ENCODE peak calls at places on chromosomes 4 and X, in nine cellular contexts. One of them, this sample, is unnamed.

GRCh38 chr4:18294846-18295245 is 273.3 kb upstream of the LCORL start:
- ATAC-seq in K562: no peak
- ATAC-seq in Right ventricle myocardium inferior: no peak
- ATAC-seq in activated T-cell treated with anti-CD3 and anti-CD28 coated beads, Interleukin-2, amount 50 U/mL, for 72 hours: no peak
- ATAC-seq in activated CD4-positive, alpha-beta T cell treated with anti-CD3 and anti-CD28 coated beads for 36 hours: no peak
- ATAC-seq in gastroesophageal sphincter: no peak
- ATAC-seq in right lobe of liver: no peak
- ATAC-seq in Right ventricle myocardium superior: no peak
- ATAC-seq in left cardiac atrium: no peak
- ATAC-seq in this sample: no peak

GRCh38 chrX:88586317-88586716 is 160.7 kb upstream of the CPXCR1 start:
- ATAC-seq in K562: no peak
- ATAC-seq in Right ventricle myocardium inferior: no peak
- ATAC-seq in activated T-cell treated with anti-CD3 and anti-CD28 coated beads, Interleukin-2, amount 50 U/mL, for 72 hours: no peak
- ATAC-seq in activated CD4-positive, alpha-beta T cell treated with anti-CD3 and anti-CD28 coated beads for 36 hours: no peak
- ATAC-seq in gastroesophageal sphincter: no peak
- ATAC-seq in right lobe of liver: no peak
- ATAC-seq in Right ventricle myocardium superior: no peak
- ATAC-seq in left cardiac atrium: no peak
- ATAC-seq in this sample: no peak

GRCh38 chrX:40177942-40178715 is 80.4 kb upstream of the BCOR start:
- ATAC-seq in K562: no peak
- ATAC-seq in Right ventricle myocardium inferior: no peak
- ATAC-seq in activated T-cell treated with anti-CD3 and anti-CD28 coated beads, Interleukin-2, amount 50 U/mL, for 72 hours: no peak
- ATAC-seq in activated CD4-positive, alpha-beta T cell treated with anti-CD3 and anti-CD28 coated beads for 36 hours: no peak
- ATAC-seq in gastroesophageal sphincter: no peak
- ATAC-seq in right lobe of liver: no peak
- ATAC-seq in Right ventricle myocardium superior: no peak
- ATAC-seq in left cardiac atrium: no peak
- ATAC-seq in this sample: no peak

GRCh38 chrX:78958419-78959116 is 13.4 kb downstream of the P2RY10 start:
- ATAC-seq in K562: no peak
- ATAC-seq in Right ventricle myocardium inferior: no peak
- ATAC-seq in activated T-cell treated with anti-CD3 and anti-CD28 coated beads, Interleukin-2, amount 50 U/mL, for 72 hours: no peak
- ATAC-seq in activated CD4-positive, alpha-beta T cell treated with anti-CD3 and anti-CD28 coated beads for 36 hours: no peak
- ATAC-seq in gastroesophageal sphincter: no peak
- ATAC-seq in right lobe of liver: no peak
- ATAC-seq in Right ventricle myocardium superior: no peak
- ATAC-seq in left cardiac atrium: no peak
- ATAC-seq in this sample: peak; percentile 21

GRCh38 chr4:124230268-124230667 is 482.3 kb downstream of the ANKRD50 start:
- ATAC-seq in K562: no peak
- ATAC-seq in Right ventricle myocardium inferior: no peak
- ATAC-seq in activated T-cell treated with anti-CD3 and anti-CD28 coated beads, Interleukin-2, amount 50 U/mL, for 72 hours: no peak
- ATAC-seq in activated CD4-positive, alpha-beta T cell treated with anti-CD3 and anti-CD28 coated beads for 36 hours: no peak
- ATAC-seq in gastroesophageal sphincter: no peak
- ATAC-seq in right lobe of liver: no peak
- ATAC-seq in Right ventricle myocardium superior: no peak
- ATAC-seq in left cardiac atrium: no peak
- ATAC-seq in this sample: no peak

GRCh38 chr4:71187399-71188196 is 151.2 kb upstream of the SLC4A4 start:
- ATAC-seq in K562: no peak
- ATAC-seq in Right ventricle myocardium inferior: peak; percentile 21
- ATAC-seq in activated T-cell treated with anti-CD3 and anti-CD28 coated beads, Interleukin-2, amount 50 U/mL, for 72 hours: peak; percentile 18
- ATAC-seq in activated CD4-positive, alpha-beta T cell treated with anti-CD3 and anti-CD28 coated beads for 36 hours: no peak
- ATAC-seq in gastroesophageal sphincter: peak; percentile 32
- ATAC-seq in right lobe of liver: peak; percentile 65
- ATAC-seq in Right ventricle myocardium superior: peak; percentile 42
- ATAC-seq in left cardiac atrium: peak; percentile 27
- ATAC-seq in this sample: peak; percentile 50

GRCh38 chr4:63325140-63325539 is 1084.1 kb downstream of the TECRL start:
- ATAC-seq in K562: no peak
- ATAC-seq in Right ventricle myocardium inferior: no peak
- ATAC-seq in activated T-cell treated with anti-CD3 and anti-CD28 coated beads, Interleukin-2, amount 50 U/mL, for 72 hours: no peak
- ATAC-seq in activated CD4-positive, alpha-beta T cell treated with anti-CD3 and anti-CD28 coated beads for 36 hours: no peak
- ATAC-seq in gastroesophageal sphincter: no peak
- ATAC-seq in right lobe of liver: peak; percentile 73
- ATAC-seq in Right ventricle myocardium superior: no peak
- ATAC-seq in left cardiac atrium: no peak
- ATAC-seq in this sample: no peak

GRCh38 chrX:120350458-120351138 is 11.3 kb upstream of the ATP1B4 start:
- ATAC-seq in K562: no peak
- ATAC-seq in Right ventricle myocardium inferior: no peak
- ATAC-seq in activated T-cell treated with anti-CD3 and anti-CD28 coated beads, Interleukin-2, amount 50 U/mL, for 72 hours: no peak
- ATAC-seq in activated CD4-positive, alpha-beta T cell treated with anti-CD3 and anti-CD28 coated beads for 36 hours: no peak
- ATAC-seq in gastroesophageal sphincter: no peak
- ATAC-seq in right lobe of liver: no peak
- ATAC-seq in Right ventricle myocardium superior: no peak
- ATAC-seq in left cardiac atrium: no peak
- ATAC-seq in this sample: no peak

GRCh38 chr4:15031993-15032660 is 29.8 kb downstream of the CPEB2 start:
- ATAC-seq in K562: no peak
- ATAC-seq in Right ventricle myocardium inferior: no peak
- ATAC-seq in activated T-cell treated with anti-CD3 and anti-CD28 coated beads, Interleukin-2, amount 50 U/mL, for 72 hours: no peak
- ATAC-seq in activated CD4-positive, alpha-beta T cell treated with anti-CD3 and anti-CD28 coated beads for 36 hours: no peak
- ATAC-seq in gastroesophageal sphincter: no peak
- ATAC-seq in right lobe of liver: no peak
- ATAC-seq in Right ventricle myocardium superior: no peak
- ATAC-seq in left cardiac atrium: no peak
- ATAC-seq in this sample: no peak

GRCh38 chr4:4770610-4771009 is 88.9 kb upstream of the MSX1 start:
- ATAC-seq in K562: no peak
- ATAC-seq in Right ventricle myocardium inferior: no peak
- ATAC-seq in activated T-cell treated with anti-CD3 and anti-CD28 coated beads, Interleukin-2, amount 50 U/mL, for 72 hours: no peak
- ATAC-seq in activated CD4-positive, alpha-beta T cell treated with anti-CD3 and anti-CD28 coated beads for 36 hours: no peak
- ATAC-seq in gastroesophageal sphincter: no peak
- ATAC-seq in right lobe of liver: no peak
- ATAC-seq in Right ventricle myocardium superior: no peak
- ATAC-seq in left cardiac atrium: no peak
- ATAC-seq in this sample: no peak

GRCh38 chr4:14264437-14264836 is 636.9 kb upstream of the BOD1L1 start:
- ATAC-seq in K562: no peak
- ATAC-seq in Right ventricle myocardium inferior: no peak
- ATAC-seq in activated T-cell treated with anti-CD3 and anti-CD28 coated beads, Interleukin-2, amount 50 U/mL, for 72 hours: no peak
- ATAC-seq in activated CD4-positive, alpha-beta T cell treated with anti-CD3 and anti-CD28 coated beads for 36 hours: no peak
- ATAC-seq in gastroesophageal sphincter: no peak
- ATAC-seq in right lobe of liver: no peak
- ATAC-seq in Right ventricle myocardium superior: no peak
- ATAC-seq in left cardiac atrium: no peak
- ATAC-seq in this sample: no peak

GRCh38 chrX:106905064-106905708 is 2.0 kb upstream of the RIPPLY1 start:
- ATAC-seq in K562: no peak
- ATAC-seq in Right ventricle myocardium inferior: no peak
- ATAC-seq in activated T-cell treated with anti-CD3 and anti-CD28 coated beads, Interleukin-2, amount 50 U/mL, for 72 hours: no peak
- ATAC-seq in activated CD4-positive, alpha-beta T cell treated with anti-CD3 and anti-CD28 coated beads for 36 hours: no peak
- ATAC-seq in gastroesophageal sphincter: peak; percentile 24
- ATAC-seq in right lobe of liver: no peak
- ATAC-seq in Right ventricle myocardium superior: no peak
- ATAC-seq in left cardiac atrium: no peak
- ATAC-seq in this sample: no peak

GRCh38 chrX:117335209-117335608 is 781.4 kb downstream of the KLHL13 start:
- ATAC-seq in K562: no peak
- ATAC-seq in Right ventricle myocardium inferior: no peak
- ATAC-seq in activated T-cell treated with anti-CD3 and anti-CD28 coated beads, Interleukin-2, amount 50 U/mL, for 72 hours: no peak
- ATAC-seq in activated CD4-positive, alpha-beta T cell treated with anti-CD3 and anti-CD28 coated beads for 36 hours: no peak
- ATAC-seq in gastroesophageal sphincter: no peak
- ATAC-seq in right lobe of liver: peak; percentile 89
- ATAC-seq in Right ventricle myocardium superior: no peak
- ATAC-seq in left cardiac atrium: no peak
- ATAC-seq in this sample: no peak

GRCh38 chr4:85889314-85889713 is 414.4 kb downstream of the ARHGAP24 start:
- ATAC-seq in K562: no peak
- ATAC-seq in Right ventricle myocardium inferior: no peak
- ATAC-seq in activated T-cell treated with anti-CD3 and anti-CD28 coated beads, Interleukin-2, amount 50 U/mL, for 72 hours: no peak
- ATAC-seq in activated CD4-positive, alpha-beta T cell treated with anti-CD3 and anti-CD28 coated beads for 36 hours: no peak
- ATAC-seq in gastroesophageal sphincter: no peak
- ATAC-seq in right lobe of liver: no peak
- ATAC-seq in Right ventricle myocardium superior: no peak
- ATAC-seq in left cardiac atrium: no peak
- ATAC-seq in this sample: no peak

GRCh38 chr4:62399242-62399641 is 1199.1 kb downstream of the ADGRL3 start:
- ATAC-seq in K562: no peak
- ATAC-seq in Right ventricle myocardium inferior: no peak
- ATAC-seq in activated T-cell treated with anti-CD3 and anti-CD28 coated beads, Interleukin-2, amount 50 U/mL, for 72 hours: no peak
- ATAC-seq in activated CD4-positive, alpha-beta T cell treated with anti-CD3 and anti-CD28 coated beads for 36 hours: no peak
- ATAC-seq in gastroesophageal sphincter: no peak
- ATAC-seq in right lobe of liver: peak; percentile 17
- ATAC-seq in Right ventricle myocardium superior: no peak
- ATAC-seq in left cardiac atrium: peak; percentile 70
- ATAC-seq in this sample: no peak

GRCh38 chr4:148355442-148356123 is 86.6 kb downstream of the NR3C2 start:
- ATAC-seq in K562: no peak
- ATAC-seq in Right ventricle myocardium inferior: no peak
- ATAC-seq in activated T-cell treated with anti-CD3 and anti-CD28 coated beads, Interleukin-2, amount 50 U/mL, for 72 hours: peak; percentile 61
- ATAC-seq in activated CD4-positive, alpha-beta T cell treated with anti-CD3 and anti-CD28 coated beads for 36 hours: no peak
- ATAC-seq in gastroesophageal sphincter: no peak
- ATAC-seq in right lobe of liver: peak; percentile 76
- ATAC-seq in Right ventricle myocardium superior: no peak
- ATAC-seq in left cardiac atrium: no peak
- ATAC-seq in this sample: peak; percentile 64

GRCh38 chr4:148043990-148044645 is 312.2 kb downstream of the ARHGAP10 start:
- ATAC-seq in K562: no peak
- ATAC-seq in Right ventricle myocardium inferior: peak; percentile 97
- ATAC-seq in activated T-cell treated with anti-CD3 and anti-CD28 coated beads, Interleukin-2, amount 50 U/mL, for 72 hours: no peak
- ATAC-seq in activated CD4-positive, alpha-beta T cell treated with anti-CD3 and anti-CD28 coated beads for 36 hours: no peak
- ATAC-seq in gastroesophageal sphincter: peak; percentile 34
- ATAC-seq in right lobe of liver: peak; percentile 88
- ATAC-seq in Right ventricle myocardium superior: peak; percentile 94
- ATAC-seq in left cardiac atrium: peak; percentile 93
- ATAC-seq in this sample: no peak

GRCh38 chr4:183348706-183349659 is 26.8 kb upstream of the CLDN24 start:
- ATAC-seq in K562: peak; percentile 85
- ATAC-seq in Right ventricle myocardium inferior: peak; percentile 35
- ATAC-seq in activated T-cell treated with anti-CD3 and anti-CD28 coated beads, Interleukin-2, amount 50 U/mL, for 72 hours: peak; percentile 98
- ATAC-seq in activated CD4-positive, alpha-beta T cell treated with anti-CD3 and anti-CD28 coated beads for 36 hours: peak; percentile 95
- ATAC-seq in gastroesophageal sphincter: no peak
- ATAC-seq in right lobe of liver: peak; percentile 28
- ATAC-seq in Right ventricle myocardium superior: no peak
- ATAC-seq in left cardiac atrium: no peak
- ATAC-seq in this sample: peak; percentile 95

GRCh38 chr4:171993247-171993646 is 180.0 kb downstream of the GALNTL6 start:
- ATAC-seq in K562: no peak
- ATAC-seq in Right ventricle myocardium inferior: no peak
- ATAC-seq in activated T-cell treated with anti-CD3 and anti-CD28 coated beads, Interleukin-2, amount 50 U/mL, for 72 hours: no peak
- ATAC-seq in activated CD4-positive, alpha-beta T cell treated with anti-CD3 and anti-CD28 coated beads for 36 hours: no peak
- ATAC-seq in gastroesophageal sphincter: no peak
- ATAC-seq in right lobe of liver: no peak
- ATAC-seq in Right ventricle myocardium superior: no peak
- ATAC-seq in left cardiac atrium: no peak
- ATAC-seq in this sample: no peak

GRCh38 chr4:1232661-1233621 is 16.0 kb downstream of the CTBP1 start:
- ATAC-seq in K562: no peak
- ATAC-seq in Right ventricle myocardium inferior: peak; percentile 59
- ATAC-seq in activated T-cell treated with anti-CD3 and anti-CD28 coated beads, Interleukin-2, amount 50 U/mL, for 72 hours: no peak
- ATAC-seq in activated CD4-positive, alpha-beta T cell treated with anti-CD3 and anti-CD28 coated beads for 36 hours: no peak
- ATAC-seq in gastroesophageal sphincter: peak; percentile 52
- ATAC-seq in right lobe of liver: peak; percentile 79
- ATAC-seq in Right ventricle myocardium superior: peak; percentile 42
- ATAC-seq in left cardiac atrium: peak; percentile 62
- ATAC-seq in this sample: no peak

GRCh38 chrX:2898861-2899512 is 30.2 kb downstream of the ARSD start:
- ATAC-seq in K562: no peak
- ATAC-seq in Right ventricle myocardium inferior: no peak
- ATAC-seq in activated T-cell treated with anti-CD3 and anti-CD28 coated beads, Interleukin-2, amount 50 U/mL, for 72 hours: no peak
- ATAC-seq in activated CD4-positive, alpha-beta T cell treated with anti-CD3 and anti-CD28 coated beads for 36 hours: no peak
- ATAC-seq in gastroesophageal sphincter: no peak
- ATAC-seq in right lobe of liver: no peak
- ATAC-seq in Right ventricle myocardium superior: no peak
- ATAC-seq in left cardiac atrium: no peak
- ATAC-seq in this sample: no peak

GRCh38 chr4:184275766-184276165 is 58.1 kb upstream of the ENPP6 start:
- ATAC-seq in K562: no peak
- ATAC-seq in Right ventricle myocardium inferior: no peak
- ATAC-seq in activated T-cell treated with anti-CD3 and anti-CD28 coated beads, Interleukin-2, amount 50 U/mL, for 72 hours: no peak
- ATAC-seq in activated CD4-positive, alpha-beta T cell treated with anti-CD3 and anti-CD28 coated beads for 36 hours: no peak
- ATAC-seq in gastroesophageal sphincter: no peak
- ATAC-seq in right lobe of liver: no peak
- ATAC-seq in Right ventricle myocardium superior: no peak
- ATAC-seq in left cardiac atrium: no peak
- ATAC-seq in this sample: no peak

GRCh38 chr4:113826431-113826830 is 64.9 kb upstream of the CAMK2D start:
- ATAC-seq in K562: no peak
- ATAC-seq in Right ventricle myocardium inferior: peak; percentile 87
- ATAC-seq in activated T-cell treated with anti-CD3 and anti-CD28 coated beads, Interleukin-2, amount 50 U/mL, for 72 hours: no peak
- ATAC-seq in activated CD4-positive, alpha-beta T cell treated with anti-CD3 and anti-CD28 coated beads for 36 hours: no peak
- ATAC-seq in gastroesophageal sphincter: no peak
- ATAC-seq in right lobe of liver: peak; percentile 60
- ATAC-seq in Right ventricle myocardium superior: peak; percentile 95
- ATAC-seq in left cardiac atrium: peak; percentile 93
- ATAC-seq in this sample: no peak

This sample was measured in activated T-helper 17 cell treated with anti-CD3 and anti-CD28 coated beads, Interleukin-2, amount 50 U/mL, for 72 hours.